ENCODE peak calls at places on chromosome 20, in ten cellular contexts. One of them, this sample, is unnamed.

GRCh38 chr20:10093087-10093591 is 58.4 kb downstream of the ANKEF1 start:
- DNase-seq in tibial artery: no peak
- DNase-seq in endothelial cell: no peak
- DNase-seq in osteocyte: no peak
- DNase-seq in choroid plexus epithelial cell: peak; percentile 62
- DNase-seq in IMR-90: peak; percentile 57
- DNase-seq in AG04450: peak; percentile 10
- DNase-seq in AG10803: peak; percentile 72
- DNase-seq in lower lobe of right lung: no peak
- DNase-seq in mesothelial cell of epicardium: no peak
- DNase-seq in this sample: no peak

GRCh38 chr20:23143986-23144695 is 58.0 kb upstream of the CD93 start:
- DNase-seq in tibial artery: peak; percentile 17
- DNase-seq in endothelial cell: no peak
- DNase-seq in osteocyte: no peak
- DNase-seq in choroid plexus epithelial cell: no peak
- DNase-seq in IMR-90: no peak
- DNase-seq in AG04450: no peak
- DNase-seq in AG10803: no peak
- DNase-seq in lower lobe of right lung: no peak
- DNase-seq in mesothelial cell of epicardium: no peak
- DNase-seq in this sample: no peak

GRCh38 chr20:63378626-63379025 is 17.5 kb upstream of the CHRNA4 start:
- DNase-seq in tibial artery: no peak
- DNase-seq in endothelial cell: no peak
- DNase-seq in osteocyte: no peak
- DNase-seq in choroid plexus epithelial cell: no peak
- DNase-seq in IMR-90: no peak
- DNase-seq in AG04450: no peak
- DNase-seq in AG10803: no peak
- DNase-seq in lower lobe of right lung: no peak
- DNase-seq in mesothelial cell of epicardium: no peak
- DNase-seq in this sample: no peak

GRCh38 chr20:4110885-4111284 is 95.5 kb upstream of the RNF24 start:
- DNase-seq in tibial artery: no peak
- DNase-seq in endothelial cell: no peak
- DNase-seq in osteocyte: no peak
- DNase-seq in choroid plexus epithelial cell: no peak
- DNase-seq in IMR-90: no peak
- DNase-seq in AG04450: no peak
- DNase-seq in AG10803: no peak
- DNase-seq in lower lobe of right lung: no peak
- DNase-seq in mesothelial cell of epicardium: no peak
- DNase-seq in this sample: no peak

GRCh38 chr20:13302647-13303425 is 81.8 kb downstream of the ISM1 start:
- DNase-seq in tibial artery: no peak
- DNase-seq in endothelial cell: peak; percentile 26
- DNase-seq in osteocyte: no peak
- DNase-seq in choroid plexus epithelial cell: peak; percentile 39
- DNase-seq in IMR-90: no peak
- DNase-seq in AG04450: no peak
- DNase-seq in AG10803: peak; percentile 12
- DNase-seq in lower lobe of right lung: no peak
- DNase-seq in mesothelial cell of epicardium: no peak
- DNase-seq in this sample: peak; percentile 30

GRCh38 chr20:34512266-34512954 is 3.8 kb upstream of the DYNLRB1 start:
- DNase-seq in tibial artery: no peak
- DNase-seq in endothelial cell: no peak
- DNase-seq in osteocyte: no peak
- DNase-seq in choroid plexus epithelial cell: no peak
- DNase-seq in IMR-90: peak; percentile 34
- DNase-seq in AG04450: no peak
- DNase-seq in AG10803: no peak
- DNase-seq in lower lobe of right lung: no peak
- DNase-seq in mesothelial cell of epicardium: no peak
- DNase-seq in this sample: no peak

GRCh38 chr20:4082406-4083102 is 67.2 kb upstream of the RNF24 start:
- DNase-seq in tibial artery: no peak
- DNase-seq in endothelial cell: peak; percentile 18
- DNase-seq in osteocyte: peak; percentile 60
- DNase-seq in choroid plexus epithelial cell: peak; percentile 83
- DNase-seq in IMR-90: peak; percentile 82
- DNase-seq in AG04450: no peak
- DNase-seq in AG10803: peak; percentile 81
- DNase-seq in lower lobe of right lung: peak; percentile 67
- DNase-seq in mesothelial cell of epicardium: no peak
- DNase-seq in this sample: no peak

GRCh38 chr20:47500554-47500953 is 1.1 kb upstream of the NCOA3 start:
- DNase-seq in tibial artery: no peak
- DNase-seq in endothelial cell: no peak
- DNase-seq in osteocyte: no peak
- DNase-seq in choroid plexus epithelial cell: no peak
- DNase-seq in IMR-90: no peak
- DNase-seq in AG04450: no peak
- DNase-seq in AG10803: no peak
- DNase-seq in lower lobe of right lung: no peak
- DNase-seq in mesothelial cell of epicardium: no peak
- DNase-seq in this sample: no peak

GRCh38 chr20:1871807-1872455 is 23.3 kb upstream of the SIRPA start:
- DNase-seq in tibial artery: no peak
- DNase-seq in endothelial cell: no peak
- DNase-seq in osteocyte: no peak
- DNase-seq in choroid plexus epithelial cell: no peak
- DNase-seq in IMR-90: no peak
- DNase-seq in AG04450: no peak
- DNase-seq in AG10803: no peak
- DNase-seq in lower lobe of right lung: no peak
- DNase-seq in mesothelial cell of epicardium: no peak
- DNase-seq in this sample: no peak

GRCh38 chr20:33664762-33665144 is 2.0 kb upstream of the ACTL10 start:
- DNase-seq in tibial artery: no peak
- DNase-seq in endothelial cell: no peak
- DNase-seq in osteocyte: no peak
- DNase-seq in choroid plexus epithelial cell: no peak
- DNase-seq in IMR-90: no peak
- DNase-seq in AG04450: no peak
- DNase-seq in AG10803: no peak
- DNase-seq in lower lobe of right lung: no peak
- DNase-seq in mesothelial cell of epicardium: no peak
- DNase-seq in this sample: no peak

GRCh38 chr20:9440891-9441290 is 73.5 kb upstream of the LAMP5 start:
- DNase-seq in tibial artery: no peak
- DNase-seq in endothelial cell: no peak
- DNase-seq in osteocyte: no peak
- DNase-seq in choroid plexus epithelial cell: peak; percentile 16
- DNase-seq in IMR-90: peak; percentile 17
- DNase-seq in AG04450: no peak
- DNase-seq in AG10803: peak; percentile 37
- DNase-seq in lower lobe of right lung: no peak
- DNase-seq in mesothelial cell of epicardium: no peak
- DNase-seq in this sample: no peak

GRCh38 chr20:8144282-8145245 is 12.5 kb downstream of the PLCB1 start:
- DNase-seq in tibial artery: no peak
- DNase-seq in endothelial cell: peak; percentile 5
- DNase-seq in osteocyte: no peak
- DNase-seq in choroid plexus epithelial cell: peak; percentile 97
- DNase-seq in IMR-90: peak; percentile 89
- DNase-seq in AG04450: peak; percentile 44
- DNase-seq in AG10803: peak; percentile 93
- DNase-seq in lower lobe of right lung: no peak
- DNase-seq in mesothelial cell of epicardium: no peak
- DNase-seq in this sample: no peak

GRCh38 chr20:43914697-43915208 is at the start of gene TOX2:
- DNase-seq in tibial artery: no peak
- DNase-seq in endothelial cell: peak; percentile 64
- DNase-seq in osteocyte: no peak
- DNase-seq in choroid plexus epithelial cell: peak; percentile 41
- DNase-seq in IMR-90: no peak
- DNase-seq in AG04450: no peak
- DNase-seq in AG10803: peak; percentile 51
- DNase-seq in lower lobe of right lung: peak; percentile 57
- DNase-seq in mesothelial cell of epicardium: peak; percentile 61
- DNase-seq in this sample: peak; percentile 48

GRCh38 chr20:62742979-62743776 is 34.5 kb downstream of the NTSR1 start:
- DNase-seq in tibial artery: no peak
- DNase-seq in endothelial cell: no peak
- DNase-seq in osteocyte: no peak
- DNase-seq in choroid plexus epithelial cell: no peak
- DNase-seq in IMR-90: no peak
- DNase-seq in AG04450: no peak
- DNase-seq in AG10803: no peak
- DNase-seq in lower lobe of right lung: peak; percentile 34
- DNase-seq in mesothelial cell of epicardium: no peak
- DNase-seq in this sample: no peak

GRCh38 chr20:34549291-34549928 is 9.1 kb upstream of the MAP1LC3A start:
- DNase-seq in tibial artery: no peak
- DNase-seq in endothelial cell: peak; percentile 40
- DNase-seq in osteocyte: no peak
- DNase-seq in choroid plexus epithelial cell: no peak
- DNase-seq in IMR-90: peak; percentile 15
- DNase-seq in AG04450: no peak
- DNase-seq in AG10803: no peak
- DNase-seq in lower lobe of right lung: no peak
- DNase-seq in mesothelial cell of epicardium: no peak
- DNase-seq in this sample: no peak

GRCh38 chr20:1034420-1034799 is 32.3 kb upstream of the RSPO4 start:
- DNase-seq in tibial artery: no peak
- DNase-seq in endothelial cell: no peak
- DNase-seq in osteocyte: no peak
- DNase-seq in choroid plexus epithelial cell: no peak
- DNase-seq in IMR-90: no peak
- DNase-seq in AG04450: no peak
- DNase-seq in AG10803: no peak
- DNase-seq in lower lobe of right lung: no peak
- DNase-seq in mesothelial cell of epicardium: no peak
- DNase-seq in this sample: no peak

GRCh38 chr20:64106981-64107735 is at the start of gene NPBWR2:
- DNase-seq in tibial artery: no peak
- DNase-seq in endothelial cell: no peak
- DNase-seq in osteocyte: no peak
- DNase-seq in choroid plexus epithelial cell: no peak
- DNase-seq in IMR-90: no peak
- DNase-seq in AG04450: no peak
- DNase-seq in AG10803: no peak
- DNase-seq in lower lobe of right lung: peak; percentile 39
- DNase-seq in mesothelial cell of epicardium: peak; percentile 39
- DNase-seq in this sample: no peak

GRCh38 chr20:50652702-50653294 is 38.5 kb downstream of the RIPOR3 start:
- DNase-seq in tibial artery: no peak
- DNase-seq in endothelial cell: no peak
- DNase-seq in osteocyte: no peak
- DNase-seq in choroid plexus epithelial cell: peak; percentile 43
- DNase-seq in IMR-90: peak; percentile 77
- DNase-seq in AG04450: peak; percentile 73
- DNase-seq in AG10803: no peak
- DNase-seq in lower lobe of right lung: no peak
- DNase-seq in mesothelial cell of epicardium: no peak
- DNase-seq in this sample: no peak
- TF ChIP-seq CTCF in tibial artery: no peak
- TF ChIP-seq CTCF in endothelial cell: no peak
- TF ChIP-seq CTCF in osteocyte: no peak
- TF ChIP-seq CTCF in choroid plexus epithelial cell: no peak
- TF ChIP-seq CTCF in IMR-90: no peak
- TF ChIP-seq CTCF in AG04450: no peak
- TF ChIP-seq CTCF in AG10803: no peak
- TF ChIP-seq CTCF in lower lobe of right lung: no peak
- TF ChIP-seq CTCF in mesothelial cell of epicardium: no peak
- TF ChIP-seq CTCF in this sample: no peak

GRCh38 chr20:24994470-24995368 is 2.2 kb upstream of the APMAP start:
- DNase-seq in tibial artery: peak; percentile 80
- DNase-seq in endothelial cell: peak; percentile 85
- DNase-seq in osteocyte: peak; percentile 93
- DNase-seq in choroid plexus epithelial cell: peak; percentile 82
- DNase-seq in IMR-90: peak; percentile 63
- DNase-seq in AG04450: no peak
- DNase-seq in AG10803: peak; percentile 61
- DNase-seq in lower lobe of right lung: peak; percentile 68
- DNase-seq in mesothelial cell of epicardium: peak; percentile 85
- DNase-seq in this sample: peak; percentile 87
- TF ChIP-seq CTCF in tibial artery: peak; percentile 95
- TF ChIP-seq CTCF in endothelial cell: peak; percentile 84
- TF ChIP-seq CTCF in osteocyte: no peak
- TF ChIP-seq CTCF in choroid plexus epithelial cell: peak; percentile 96
- TF ChIP-seq CTCF in IMR-90: peak; percentile 96
- TF ChIP-seq CTCF in AG04450: peak; percentile 96
- TF ChIP-seq CTCF in AG10803: peak; percentile 97
- TF ChIP-seq CTCF in lower lobe of right lung: peak; percentile 92
- TF ChIP-seq CTCF in mesothelial cell of epicardium: peak; percentile 68
- TF ChIP-seq CTCF in this sample: peak; percentile 96

GRCh38 chr20:58851221-58851968 is 693 bp upstream of the GNAS-AS1 start:
- DNase-seq in tibial artery: no peak
- DNase-seq in endothelial cell: no peak
- DNase-seq in osteocyte: no peak
- DNase-seq in choroid plexus epithelial cell: no peak
- DNase-seq in IMR-90: no peak
- DNase-seq in AG04450: no peak
- DNase-seq in AG10803: no peak
- DNase-seq in lower lobe of right lung: no peak
- DNase-seq in mesothelial cell of epicardium: no peak
- DNase-seq in this sample: no peak
- TF ChIP-seq CTCF in tibial artery: no peak
- TF ChIP-seq CTCF in endothelial cell: no peak
- TF ChIP-seq CTCF in osteocyte: no peak
- TF ChIP-seq CTCF in choroid plexus epithelial cell: no peak
- TF ChIP-seq CTCF in IMR-90: no peak
- TF ChIP-seq CTCF in AG04450: no peak
- TF ChIP-seq CTCF in AG10803: no peak
- TF ChIP-seq CTCF in lower lobe of right lung: no peak
- TF ChIP-seq CTCF in mesothelial cell of epicardium: no peak
- TF ChIP-seq CTCF in this sample: no peak

GRCh38 chr20:38991814-38992593 is 29.9 kb downstream of the DHX35 start:
- DNase-seq in tibial artery: no peak
- DNase-seq in endothelial cell: no peak
- DNase-seq in osteocyte: no peak
- DNase-seq in choroid plexus epithelial cell: no peak
- DNase-seq in IMR-90: no peak
- DNase-seq in AG04450: no peak
- DNase-seq in AG10803: no peak
- DNase-seq in lower lobe of right lung: no peak
- DNase-seq in mesothelial cell of epicardium: no peak
- DNase-seq in this sample: no peak

GRCh38 chr20:38995536-38996044 is 33.4 kb downstream of the DHX35 start:
- DNase-seq in tibial artery: no peak
- DNase-seq in endothelial cell: no peak
- DNase-seq in osteocyte: no peak
- DNase-seq in choroid plexus epithelial cell: no peak
- DNase-seq in IMR-90: no peak
- DNase-seq in AG04450: no peak
- DNase-seq in AG10803: no peak
- DNase-seq in lower lobe of right lung: no peak
- DNase-seq in mesothelial cell of epicardium: no peak
- DNase-seq in this sample: no peak

GRCh38 chr20:38999217-38999616 is 37.1 kb downstream of the DHX35 start:
- DNase-seq in tibial artery: no peak
- DNase-seq in endothelial cell: no peak
- DNase-seq in osteocyte: no peak
- DNase-seq in choroid plexus epithelial cell: no peak
- DNase-seq in IMR-90: no peak
- DNase-seq in AG04450: no peak
- DNase-seq in AG10803: no peak
- DNase-seq in lower lobe of right lung: no peak
- DNase-seq in mesothelial cell of epicardium: no peak
- DNase-seq in this sample: no peak

GRCh38 chr20:38999965-39000910 is 38.1 kb downstream of the DHX35 start:
- DNase-seq in tibial artery: no peak
- DNase-seq in endothelial cell: no peak
- DNase-seq in osteocyte: no peak
- DNase-seq in choroid plexus epithelial cell: no peak
- DNase-seq in IMR-90: no peak
- DNase-seq in AG04450: no peak
- DNase-seq in AG10803: no peak
- DNase-seq in lower lobe of right lung: no peak
- DNase-seq in mesothelial cell of epicardium: no peak
- DNase-seq in this sample: no peak

GRCh38 chr20:38997622-38998021 is 35.5 kb downstream of the DHX35 start:
- DNase-seq in tibial artery: no peak
- DNase-seq in endothelial cell: no peak
- DNase-seq in osteocyte: no peak
- DNase-seq in choroid plexus epithelial cell: no peak
- DNase-seq in IMR-90: no peak
- DNase-seq in AG04450: no peak
- DNase-seq in AG10803: no peak
- DNase-seq in lower lobe of right lung: no peak
- DNase-seq in mesothelial cell of epicardium: no peak
- DNase-seq in this sample: no peak
- TF ChIP-seq CTCF in tibial artery: no peak
- TF ChIP-seq CTCF in endothelial cell: no peak
- TF ChIP-seq CTCF in osteocyte: no peak
- TF ChIP-seq CTCF in choroid plexus epithelial cell: no peak
- TF ChIP-seq CTCF in IMR-90: no peak
- TF ChIP-seq CTCF in AG04450: no peak
- TF ChIP-seq CTCF in AG10803: no peak
- TF ChIP-seq CTCF in lower lobe of right lung: no peak
- TF ChIP-seq CTCF in mesothelial cell of epicardium: no peak
- TF ChIP-seq CTCF in this sample: no peak